ENCODE peak calls at places on chromosomes 6 and 20, in ten cellular contexts. U is K562; H is mesothelial cell of epicardium; F is mesendoderm; P is T-cell; V is A549; I is activated T-cell treated with anti-CD3 and anti-CD28 coated beads, Interleukin-2, amount 50 U/mL, for 1 hour; Z is fibroblast of lung; S is mucosa of descending colon; C is HTR-8/SVneo. W is an unnamed sample.

GRCh38 chr6:9834233-9834632 is 580.6 kb downstream of the TFAP2A start:
- DNase-seq in U (no peak), H (no peak), F (no peak), P (no peak), V (no peak), I (no peak), Z (no peak), S (no peak), C (no peak), W (no peak)

GRCh38 chr6:22079788-22080187 is 217.0 kb downstream of the PRL start:
- DNase-seq in U (no peak), H (no peak), F (no peak), P (no peak), V (no peak), I (no peak), Z (peak), S (no peak), C (no peak), W (no peak)

GRCh38 chr20:8880085-8880853 is 188.6 kb upstream of the PLCB4 start:
- DNase-seq in U (no peak), H (no peak), F (no peak), P (no peak), V (no peak), I (no peak), Z (no peak), S (no peak), C (no peak), W (no peak)

GRCh38 chr20:4160761-4161305 is 145.5 kb upstream of the RNF24 start:
- DNase-seq in U (no peak), H (peak), F (no peak), P (no peak), V (no peak), I (peak), Z (peak), S (peak), C (no peak), W (peak)

GRCh38 chr6:45432944-45433343 is 55.2 kb upstream of the SUPT3H start:
- DNase-seq in U (no peak), H (no peak), F (no peak), P (no peak), V (no peak), I (no peak), Z (peak), S (no peak), C (no peak), W (no peak)

GRCh38 chr20:30485331-30486102 is 771.9 kb upstream of the DEFB115 start:
- DNase-seq in U (no peak), H (no peak), F (no peak), P (no peak), V (no peak), I (no peak), Z (no peak), S (no peak), C (no peak), W (no peak)

GRCh38 chr6:128491643-128492206 is 28.7 kb downstream of the PTPRK start:
- DNase-seq in U (no peak), H (no peak), F (peak), P (no peak), V (no peak), I (no peak), Z (peak), S (peak), C (no peak), W (peak)

GRCh38 chr6:15106958-15107643 is 138.8 kb upstream of the JARID2 start:
- DNase-seq in U (peak), H (no peak), F (no peak), P (no peak), V (no peak), I (no peak), Z (no peak), S (no peak), C (no peak), W (no peak)

GRCh38 chr20:58450259-58450658 is 61.2 kb downstream of the VAPB start:
- DNase-seq in U (no peak), H (no peak), F (no peak), P (no peak), V (no peak), I (no peak), Z (no peak), S (no peak), C (no peak), W (no peak)

GRCh38 chr6:169959129-169960002 is 207.9 kb downstream of the ERMARD start:
- DNase-seq in U (no peak), H (peak), F (no peak), P (peak), V (no peak), I (peak), Z (no peak), S (peak), C (no peak), W (no peak)